ENCODE peak calls at places on chromosomes 7 and 10, in six cellular contexts. One of them, this sample, is unnamed.
A peak's percentile ranks its signal among the peaks of the same experiment; 100 is the strongest.

GRCh38 chr7:41742619-41743018 is 39.7 kb upstream of the INHBA start:
- DNase-seq in neuronal stem cell: no peak
- DNase-seq in IMR-90: no peak
- DNase-seq in H9: no peak
- DNase-seq in trophoblast cell: no peak
- DNase-seq in H1: no peak
- DNase-seq in this sample: no peak

GRCh38 chr10:8242295-8242872 is 187.9 kb downstream of the GATA3 start:
- DNase-seq in neuronal stem cell: no peak
- DNase-seq in IMR-90: no peak
- DNase-seq in H9: no peak
- DNase-seq in trophoblast cell: no peak
- DNase-seq in H1: no peak
- DNase-seq in this sample: no peak

GRCh38 chr7:127768241-127768640 is 116.2 kb downstream of the SND1 start:
- DNase-seq in neuronal stem cell: no peak
- DNase-seq in IMR-90: peak; percentile 34
- DNase-seq in H9: no peak
- DNase-seq in trophoblast cell: no peak
- DNase-seq in H1: no peak
- DNase-seq in this sample: no peak

GRCh38 chr7:514651-515598 is 4.7 kb downstream of the PDGFA start:
- DNase-seq in neuronal stem cell: peak; percentile 24
- DNase-seq in IMR-90: no peak
- DNase-seq in H9: peak; percentile 73
- DNase-seq in trophoblast cell: no peak
- DNase-seq in H1: no peak
- DNase-seq in this sample: peak; percentile 42

GRCh38 chr10:22491480-22491879 is 146.2 kb downstream of the SPAG6 start:
- DNase-seq in neuronal stem cell: no peak
- DNase-seq in IMR-90: no peak
- DNase-seq in H9: no peak
- DNase-seq in trophoblast cell: no peak
- DNase-seq in H1: no peak
- DNase-seq in this sample: no peak

GRCh38 chr10:132207536-132208488 is 21.1 kb downstream of the DPYSL4 start:
- DNase-seq in neuronal stem cell: no peak
- DNase-seq in IMR-90: no peak
- DNase-seq in H9: no peak
- DNase-seq in trophoblast cell: no peak
- DNase-seq in H1: no peak
- DNase-seq in this sample: no peak

GRCh38 chr7:28017372-28017771 is 163.2 kb downstream of the JAZF1 start:
- DNase-seq in neuronal stem cell: no peak
- DNase-seq in IMR-90: peak; percentile 55
- DNase-seq in H9: no peak
- DNase-seq in trophoblast cell: no peak
- DNase-seq in H1: no peak
- DNase-seq in this sample: peak; percentile 28

GRCh38 chr7:25026156-25026555 is 46.2 kb upstream of the OSBPL3 start:
- DNase-seq in neuronal stem cell: no peak
- DNase-seq in IMR-90: no peak
- DNase-seq in H9: peak; percentile 72
- DNase-seq in trophoblast cell: no peak
- DNase-seq in H1: peak; percentile 17
- DNase-seq in this sample: no peak

GRCh38 chr10:34736976-34737771 is 77.9 kb downstream of the PARD3 start:
- DNase-seq in neuronal stem cell: no peak
- DNase-seq in IMR-90: no peak
- DNase-seq in H9: no peak
- DNase-seq in trophoblast cell: no peak
- DNase-seq in H1: no peak
- DNase-seq in this sample: no peak

GRCh38 chr7:772005-772294 is 44.9 kb upstream of the PRKAR1B start:
- DNase-seq in neuronal stem cell: no peak
- DNase-seq in IMR-90: no peak
- DNase-seq in H9: no peak
- DNase-seq in trophoblast cell: no peak
- DNase-seq in H1: no peak
- DNase-seq in this sample: no peak

GRCh38 chr7:831596-832291 is 532 bp upstream of the SUN1 start:
- DNase-seq in neuronal stem cell: no peak
- DNase-seq in IMR-90: peak; percentile 94
- DNase-seq in H9: no peak
- DNase-seq in trophoblast cell: peak; percentile 57
- DNase-seq in H1: no peak
- DNase-seq in this sample: peak; percentile 95

GRCh38 chr7:93894966-93895650 is 4.6 kb upstream of the TFPI2 start:
- DNase-seq in neuronal stem cell: no peak
- DNase-seq in IMR-90: no peak
- DNase-seq in H9: no peak
- DNase-seq in trophoblast cell: no peak
- DNase-seq in H1: no peak
- DNase-seq in this sample: no peak

GRCh38 chr7:2838451-2838850 is 5.7 kb downstream of the GNA12 start:
- DNase-seq in neuronal stem cell: no peak
- DNase-seq in IMR-90: no peak
- DNase-seq in H9: no peak
- DNase-seq in trophoblast cell: no peak
- DNase-seq in H1: no peak
- DNase-seq in this sample: no peak

GRCh38 chr10:69232252-69232651 is 12.1 kb downstream of the HKDC1 start:
- DNase-seq in neuronal stem cell: no peak
- DNase-seq in IMR-90: peak; percentile 85
- DNase-seq in H9: peak; percentile 52
- DNase-seq in trophoblast cell: peak; percentile 43
- DNase-seq in H1: peak; percentile 47
- DNase-seq in this sample: peak; percentile 78

GRCh38 chr10:49616421-49617230 is 2.8 kb downstream of the CHAT start:
- DNase-seq in neuronal stem cell: no peak
- DNase-seq in IMR-90: no peak
- DNase-seq in H9: peak; percentile 30
- DNase-seq in trophoblast cell: no peak
- DNase-seq in H1: no peak
- DNase-seq in this sample: no peak

GRCh38 chr10:119655566-119656001 is 4.4 kb downstream of the BAG3 start:
- DNase-seq in neuronal stem cell: no peak
- DNase-seq in IMR-90: peak; percentile 88
- DNase-seq in H9: no peak
- DNase-seq in trophoblast cell: peak; percentile 77
- DNase-seq in H1: no peak
- DNase-seq in this sample: peak; percentile 96

GRCh38 chr10:58475322-58476277 is 37.1 kb upstream of the BICC1 start:
- DNase-seq in neuronal stem cell: no peak
- DNase-seq in IMR-90: peak; percentile 67
- DNase-seq in H9: no peak
- DNase-seq in trophoblast cell: no peak
- DNase-seq in H1: no peak
- DNase-seq in this sample: peak; percentile 15

GRCh38 chr7:99478464-99479440 is 6.1 kb downstream of the ZNF789 start:
- DNase-seq in neuronal stem cell: no peak
- DNase-seq in IMR-90: no peak
- DNase-seq in H9: no peak
- DNase-seq in trophoblast cell: no peak
- DNase-seq in H1: no peak
- DNase-seq in this sample: no peak

GRCh38 chr7:99472561-99473314 is at the start of gene ZNF789:
- DNase-seq in neuronal stem cell: peak; percentile 94
- DNase-seq in IMR-90: peak; percentile 94
- DNase-seq in H9: peak; percentile 98
- DNase-seq in trophoblast cell: peak; percentile 98
- DNase-seq in H1: peak; percentile 84
- DNase-seq in this sample: peak; percentile 96

GRCh38 chr7:99473315-99473596 is 566 bp downstream of the ZNF789 start:
- DNase-seq in neuronal stem cell: peak; percentile 11
- DNase-seq in IMR-90: peak; percentile 82
- DNase-seq in H9: no peak
- DNase-seq in trophoblast cell: peak; percentile 21
- DNase-seq in H1: no peak
- DNase-seq in this sample: peak; percentile 82

GRCh38 chr7:99476107-99476506 is 3.4 kb downstream of the ZNF789 start:
- DNase-seq in neuronal stem cell: no peak
- DNase-seq in IMR-90: no peak
- DNase-seq in H9: no peak
- DNase-seq in trophoblast cell: no peak
- DNase-seq in H1: no peak
- DNase-seq in this sample: no peak
- H3K14ac ChIP-seq in neuronal stem cell: no peak overlapping the region
- H3K14ac ChIP-seq in IMR-90: no peak overlapping the region
- H3K14ac ChIP-seq in H9: no peak overlapping the region
- H3K14ac ChIP-seq in trophoblast cell: no peak overlapping the region
- H3K14ac ChIP-seq in H1: no peak overlapping the region
- H3K14ac ChIP-seq in this sample: no peak overlapping the region

GRCh38 chr7:139776486-139777303 is 1.1 kb downstream of the HIPK2 start:
- DNase-seq in neuronal stem cell: peak; percentile 26
- DNase-seq in IMR-90: peak; percentile 54
- DNase-seq in H9: no peak
- DNase-seq in trophoblast cell: peak; percentile 39
- DNase-seq in H1: no peak
- DNase-seq in this sample: peak; percentile 69

GRCh38 chr7:139774376-139774775 is 3.4 kb downstream of the HIPK2 start:
- DNase-seq in neuronal stem cell: no peak
- DNase-seq in IMR-90: peak; percentile 90
- DNase-seq in H9: no peak
- DNase-seq in trophoblast cell: no peak
- DNase-seq in H1: no peak
- DNase-seq in this sample: peak; percentile 73

GRCh38 chr7:139775829-139776266 is 1.9 kb downstream of the HIPK2 start:
- DNase-seq in neuronal stem cell: no peak
- DNase-seq in IMR-90: peak; percentile 85
- DNase-seq in H9: no peak
- DNase-seq in trophoblast cell: peak; percentile 51
- DNase-seq in H1: no peak
- DNase-seq in this sample: peak; percentile 89

GRCh38 chr7:139777948-139778841 is at the start of gene HIPK2:
- DNase-seq in neuronal stem cell: peak; percentile 80
- DNase-seq in IMR-90: peak; percentile 73
- DNase-seq in H9: peak; percentile 65
- DNase-seq in trophoblast cell: peak; percentile 50
- DNase-seq in H1: no peak
- DNase-seq in this sample: peak; percentile 79

DNA sequence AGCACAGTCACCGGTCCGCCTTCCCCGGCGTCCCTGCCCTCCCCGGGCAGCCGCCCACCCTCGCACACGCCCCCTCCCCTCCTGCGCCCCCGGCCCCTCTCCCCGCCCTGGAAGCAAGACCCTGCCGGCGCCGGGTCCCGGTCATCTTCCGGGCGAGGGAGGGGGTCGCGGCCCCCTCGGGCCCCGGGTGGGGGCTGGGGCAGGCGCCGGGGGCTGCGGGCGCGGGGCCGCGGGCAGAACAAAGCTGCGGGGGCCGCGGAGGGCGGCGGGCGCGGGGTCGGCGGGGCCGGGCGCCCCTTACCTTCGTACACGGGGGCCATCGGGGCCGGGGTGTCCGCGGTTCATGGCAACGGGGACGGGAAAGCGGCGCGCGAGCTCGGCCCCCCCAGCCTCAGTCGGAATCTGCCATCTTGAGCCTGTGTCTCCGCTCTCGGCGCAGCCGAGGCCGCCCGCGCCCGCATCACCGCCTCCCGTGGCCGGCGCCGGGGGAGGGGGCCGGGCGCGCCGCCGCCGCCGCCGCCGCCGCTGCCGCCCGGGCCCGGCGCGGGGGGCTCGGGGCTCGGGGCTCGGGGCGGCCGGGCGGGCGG is 401 bp downstream of the HIPK2 start:
- DNase-seq in neuronal stem cell: peak; percentile 39
- DNase-seq in IMR-90: no peak
- DNase-seq in H9: no peak
- DNase-seq in trophoblast cell: peak; percentile 19
- DNase-seq in H1: no peak
- DNase-seq in this sample: no peak
- H2BK120ac ChIP-seq in neuronal stem cell: no peak overlapping the region
- H2BK120ac ChIP-seq in IMR-90: peak overlapping the region; percentile 72
- H2BK120ac ChIP-seq in H9: no peak overlapping the region
- H2BK120ac ChIP-seq in trophoblast cell: no peak overlapping the region
- H2BK120ac ChIP-seq in H1: no peak overlapping the region
- H2BK120ac ChIP-seq in this sample: peak overlapping the region; percentile 98

GRCh38 chr10:115432188-115432819 is 339.1 kb downstream of the ATRNL1 start:
- DNase-seq in neuronal stem cell: no peak
- DNase-seq in IMR-90: peak; percentile 6
- DNase-seq in H9: no peak
- DNase-seq in trophoblast cell: no peak
- DNase-seq in H1: no peak
- DNase-seq in this sample: peak; percentile 43
- H4K91ac ChIP-seq in neuronal stem cell: no peak overlapping the region
- H4K91ac ChIP-seq in IMR-90: no peak overlapping the region
- H4K91ac ChIP-seq in H9: no peak overlapping the region
- H4K91ac ChIP-seq in trophoblast cell: no peak overlapping the region
- H4K91ac ChIP-seq in H1: no peak overlapping the region
- H4K91ac ChIP-seq in this sample: no peak overlapping the region

GRCh38 chr7:148912151-148912550 is 28.1 kb upstream of the EZH2 start:
- DNase-seq in neuronal stem cell: no peak
- DNase-seq in IMR-90: no peak
- DNase-seq in H9: no peak
- DNase-seq in trophoblast cell: no peak
- DNase-seq in H1: no peak
- DNase-seq in this sample: no peak

GRCh38 chr7:148915211-148915610 is 31.1 kb upstream of the EZH2 start:
- DNase-seq in neuronal stem cell: no peak
- DNase-seq in IMR-90: no peak
- DNase-seq in H9: no peak
- DNase-seq in trophoblast cell: no peak
- DNase-seq in H1: no peak
- DNase-seq in this sample: no peak

GRCh38 chr7:148911626-148912025 is 27.5 kb upstream of the EZH2 start:
- DNase-seq in neuronal stem cell: no peak
- DNase-seq in IMR-90: no peak
- DNase-seq in H9: no peak
- DNase-seq in trophoblast cell: no peak
- DNase-seq in H1: no peak
- DNase-seq in this sample: no peak

GRCh38 chr7:148914208-148914777 is 30.2 kb upstream of the EZH2 start:
- DNase-seq in neuronal stem cell: no peak
- DNase-seq in IMR-90: peak; percentile 85
- DNase-seq in H9: no peak
- DNase-seq in trophoblast cell: peak; percentile 54
- DNase-seq in H1: no peak
- DNase-seq in this sample: peak; percentile 58

DNA sequence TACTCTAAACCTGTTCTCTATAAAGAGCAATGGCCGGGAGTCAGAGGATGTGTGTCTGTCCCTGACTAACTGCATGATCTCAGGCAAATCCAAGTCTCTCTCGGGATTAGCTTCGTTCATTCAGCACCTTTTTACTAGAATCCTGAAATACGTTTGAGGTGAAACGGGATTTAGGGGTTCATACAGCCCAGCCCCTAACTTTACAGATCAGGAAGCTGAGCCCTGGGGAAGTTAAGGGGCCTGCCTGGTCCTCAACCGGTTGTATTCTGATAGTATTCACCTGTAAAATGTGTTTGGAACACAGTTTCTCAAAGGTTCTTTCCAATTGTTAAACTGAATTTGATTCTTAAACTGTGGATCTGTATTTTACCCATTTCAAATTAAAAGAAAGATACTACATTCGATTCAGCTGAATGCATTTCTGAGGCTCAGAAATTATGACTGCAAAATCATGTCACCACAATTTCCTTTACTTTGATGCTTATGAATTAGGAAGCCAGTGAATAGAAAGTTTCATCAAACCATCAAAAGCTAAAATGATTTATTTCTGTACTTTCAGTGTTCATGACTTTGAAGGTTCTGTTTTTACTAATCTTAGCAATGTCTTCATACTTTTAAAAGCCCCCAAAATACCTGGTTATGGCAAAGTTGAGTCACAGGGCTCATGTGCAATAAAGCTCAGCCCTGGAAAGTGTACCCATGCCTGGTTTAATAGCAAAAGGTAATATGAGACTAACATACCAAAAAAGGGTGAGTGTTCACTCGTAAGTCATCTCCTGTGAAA is 28.9 kb upstream of the EZH2 start:
- DNase-seq in neuronal stem cell: no peak
- DNase-seq in IMR-90: no peak
- DNase-seq in H9: no peak
- DNase-seq in trophoblast cell: no peak
- DNase-seq in H1: no peak
- DNase-seq in this sample: no peak
- H3K14ac ChIP-seq in neuronal stem cell: no peak overlapping the region
- H3K14ac ChIP-seq in IMR-90: no peak overlapping the region
- H3K14ac ChIP-seq in H9: no peak overlapping the region
- H3K14ac ChIP-seq in trophoblast cell: no peak overlapping the region
- H3K14ac ChIP-seq in H1: no peak overlapping the region
- H3K14ac ChIP-seq in this sample: no peak overlapping the region

This sample was measured in mesenchymal stem cell.